ENCODE peak calls at places on chromosomes 1 and 21, in nine cellular contexts. S is AG10803, K is fibroblast of pulmonary artery, T is upper lobe of right lung, O is dorsolateral prefrontal cortex, R is RWPE1, A is vagina, D is pancreas, G is AG04450. Y is an unnamed sample.

GRCh38 chr1:76292418-76293184 is 218.1 kb downstream of the ST6GALNAC3 start:
- DNase-seq in O (no peak), S (no peak), K (no peak), G (no peak), D (no peak), T (no peak), R (no peak), A (no peak), Y (no peak)

GRCh38 chr1:25932321-25932720 is 26.1 kb upstream of the STMN1 start:
- DNase-seq in O (no peak), G (no peak), R (no peak), S (no peak), D (no peak), A (no peak), T (no peak), K (no peak), Y (no peak)

GRCh38 chr21:44911384-44912157 is 9.1 kb downstream of the ITGB2 start:
- DNase-seq in O (no peak), R (no peak), S (no peak), A (no peak), D (peak), K (no peak), G (no peak), T (peak), Y (peak)

GRCh38 chr1:160748182-160748876 is 9.3 kb downstream of the SLAMF7 start:
- DNase-seq in T (no peak), S (no peak), R (peak), G (no peak), K (peak), A (no peak), O (no peak), D (no peak), Y (no peak)

GRCh38 chr1:89608627-89609338 is 24.1 kb upstream of the LRRC8C start:
- DNase-seq in G (no peak), R (no peak), K (no peak), T (no peak), A (no peak), S (no peak), D (peak), O (no peak), Y (peak)

GRCh38 chr1:76901158-76901767 is 34.0 kb downstream of the ST6GALNAC5 start:
- DNase-seq in T (no peak), S (peak), O (no peak), G (peak), D (no peak), R (peak), K (peak), A (no peak), Y (no peak)

GRCh38 chr1:1177452-1178206 is 3.9 kb downstream of the TTLL10 start:
- DNase-seq in G (no peak), A (no peak), R (no peak), D (peak), K (no peak), O (no peak), T (no peak), S (no peak), Y (no peak)

GRCh38 chr1:218945050-218945449 is 228.6 kb upstream of the LYPLAL1 start:
- DNase-seq in D (no peak), O (no peak), R (peak), G (no peak), S (no peak), T (no peak), K (peak), A (no peak), Y (no peak)

GRCh38 chr1:116879478-116880133 is 30.1 kb upstream of the PTGFRN start:
- DNase-seq in R (no peak), D (peak), K (no peak), A (no peak), T (no peak), S (no peak), G (no peak), O (no peak), Y (no peak)

GRCh38 chr1:108082741-108083562 is 117.2 kb downstream of the SLC25A24 start:
- DNase-seq in O (no peak), D (no peak), A (no peak), R (no peak), G (no peak), S (no peak), K (peak), T (no peak), Y (no peak)

GRCh38 chr1:119276558-119276957 is 92.0 kb upstream of the HAO2 start:
- DNase-seq in A (no peak), K (no peak), D (no peak), G (no peak), S (no peak), O (no peak), R (no peak), T (no peak), Y (no peak)

GRCh38 chr1:167447521-167448136 is 70.7 kb downstream of the CD247 start:
- DNase-seq in R (no peak), O (no peak), G (no peak), D (no peak), S (no peak), K (no peak), A (no peak), T (no peak), Y (no peak)

GRCh38 chr1:172335377-172335776 is 85.1 kb upstream of the C1orf105 start:
- DNase-seq in G (no peak), D (no peak), O (no peak), T (no peak), A (no peak), S (no peak), K (no peak), R (no peak), Y (no peak)

DNA sequence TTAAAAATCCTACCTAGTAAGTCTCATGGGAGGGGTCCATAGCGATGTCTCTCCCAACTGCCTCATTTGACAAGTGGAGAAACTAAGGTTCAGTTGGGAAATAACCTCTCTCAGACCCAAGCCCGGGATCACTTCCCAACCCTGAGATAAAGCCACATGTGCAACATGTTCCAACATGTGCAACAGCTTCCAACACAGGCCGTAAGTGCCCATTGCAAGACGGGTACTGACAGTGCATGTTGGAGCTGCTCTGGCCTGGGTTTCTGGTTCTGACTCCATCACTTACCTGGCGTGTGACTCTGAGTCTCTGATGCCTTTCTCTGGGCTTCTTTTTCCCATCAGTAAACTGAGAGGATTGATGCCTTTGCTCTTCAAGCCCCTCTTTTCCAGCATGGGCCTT is 38.0 kb upstream of the FOXO6 start:
- DNase-seq in T (no peak), G (no peak), O (no peak), K (no peak), A (no peak), D (no peak), S (no peak), R (peak), Y (no peak)
- TF ChIP-seq CTCF in T (no peak), G (no peak), O (no peak), K (no peak), A (no peak), D (no peak), S (no peak), R (no peak), Y (no peak)

GRCh38 chr1:169070958-169071357 is 35.5 kb upstream of the ATP1B1 start:
- DNase-seq in R (no peak), T (no peak), G (no peak), S (no peak), D (no peak), K (no peak), A (no peak), O (no peak), Y (no peak)
- TF ChIP-seq CTCF in R (no peak), T (no peak), G (no peak), S (no peak), D (no peak), K (no peak), A (no peak), O (no peak), Y (no peak)

DNA sequence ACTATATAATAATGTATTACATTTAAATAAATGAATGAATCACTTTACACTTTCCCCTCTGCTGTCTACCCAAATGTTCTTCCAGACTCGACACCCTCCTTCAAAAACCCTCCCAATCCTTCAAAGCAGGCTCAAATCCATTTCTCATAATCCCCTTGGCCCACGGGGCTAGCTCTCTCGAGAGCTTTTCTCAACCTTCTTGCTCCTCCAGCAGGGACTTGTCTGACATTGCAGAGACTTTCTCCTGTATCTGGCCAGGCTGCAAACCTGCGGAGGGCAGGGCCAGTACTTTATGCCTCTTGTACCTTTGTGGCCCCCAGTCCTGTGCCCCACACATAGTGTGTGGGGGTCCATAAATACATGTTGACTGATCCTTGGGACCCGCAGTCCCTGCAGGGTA is 14.1 kb upstream of the CNTN2 start:
- DNase-seq in R (no peak), K (no peak), T (no peak), A (no peak), G (no peak), S (no peak), O (no peak), D (no peak), Y (no peak)
- TF ChIP-seq CTCF in R (no peak), K (no peak), T (no peak), A (no peak), G (no peak), S (no peak), O (no peak), D (no peak), Y (no peak)

GRCh38 chr1:202135221-202135721 is 9.3 kb downstream of the ARL8A start:
- DNase-seq in D (peak), A (no peak), S (peak), T (no peak), G (peak), K (peak), O (peak), R (peak), Y (peak)
- TF ChIP-seq CTCF in D (peak), A (peak), S (peak), T (peak), G (peak), K (peak), O (peak), R (peak), Y (peak)

Y was measured in natural killer cell.